ENCODE peak calls at places on chromosomes 11 and 22, in eight cellular contexts. W, N, Y, I, H, Z, K and Q are unnamed samples.

GRCh38 chr11:130165601-130166456 is 6.2 kb downstream of the ST14 start:
- DNase-seq in Z (no peak), W (no peak), Y (no peak), N (no peak), H (no peak), I (no peak), K (peak; percentile 23), Q (no peak)

GRCh38 chr22:37749831-37750595 is 53.2 kb downstream of the TRIOBP start:
- DNase-seq in I (peak; percentile 23), W (peak; percentile 46), Y (no peak), Z (no peak), H (no peak), K (no peak), N (peak; percentile 76), Q (no peak)

GRCh38 chr11:106091480-106092123 is 14.1 kb downstream of the AASDHPPT start:
- DNase-seq in Y (no peak), K (no peak), W (no peak), Z (peak; percentile 41), N (no peak), H (no peak), I (no peak), Q (no peak)

GRCh38 chr22:17105143-17106129 is 15.7 kb downstream of the TMEM121B start:
- DNase-seq in W (no peak), Z (no peak), I (no peak), Y (no peak), N (no peak), H (no peak), K (no peak), Q (no peak)

GRCh38 chr11:78226684-78227680 is 38.3 kb downstream of the USP35 start:
- DNase-seq in W (no peak), Y (no peak), H (no peak), K (no peak), Z (no peak), N (peak; percentile 52), I (no peak), Q (no peak)

GRCh38 chr11:280762-281485 is 2.7 kb downstream of the NLRP6 start:
- DNase-seq in Y (no peak), H (no peak), I (no peak), Z (no peak), W (no peak), N (no peak), K (no peak), Q (no peak)

GRCh38 chr22:39469326-39469680 is 12.5 kb downstream of the MGAT3 start:
- DNase-seq in N (no peak), Y (no peak), H (no peak), I (no peak), K (no peak), Z (no peak), W (no peak), Q (no peak)

GRCh38 chr11:46006418-46007070 is 84.1 kb downstream of the LARGE2 start:
- DNase-seq in H (no peak), N (no peak), I (peak; percentile 79), Z (peak; percentile 55), K (peak; percentile 24), W (no peak), Y (peak; percentile 71), Q (peak; percentile 7)

GRCh38 chr22:19357270-19358105 is 66.0 kb upstream of the CLTCL1 start:
- DNase-seq in N (no peak), Y (no peak), Z (no peak), H (no peak), K (no peak), I (no peak), W (no peak), Q (no peak)

GRCh38 chr11:2653930-2654739 is 45.7 kb downstream of the KCNQ1OT1 start:
- DNase-seq in W (no peak), Y (no peak), Z (no peak), N (no peak), H (no peak), K (no peak), I (no peak), Q (peak; percentile 15)

GRCh38 chr22:32858957-32859356 is 57.5 kb downstream of the TIMP3 start:
- DNase-seq in I (no peak), W (no peak), N (no peak), Z (no peak), K (no peak), H (no peak), Y (no peak), Q (no peak)

GRCh38 chr11:67463680-67464410 is 5.2 kb downstream of the TMEM134 start:
- DNase-seq in K (no peak), Z (no peak), H (peak; percentile 46), I (no peak), W (peak; percentile 45), N (peak; percentile 75), Y (peak; percentile 89), Q (no peak)

GRCh38 chr22:37533995-37534394 is 14.8 kb upstream of the CARD10 start:
- DNase-seq in W (no peak), I (peak; percentile 91), Y (no peak), H (no peak), N (no peak), Z (no peak), K (no peak), Q (no peak)

GRCh38 chr11:2771758-2772466 is 72.1 kb upstream of the KCNQ1OT1 start:
- DNase-seq in I (peak; percentile 58), W (peak; percentile 12), N (peak; percentile 50), Y (no peak), Z (no peak), K (no peak), H (no peak), Q (peak; percentile 10)

GRCh38 chr11:113690619-113691569 is 15.2 kb downstream of the TMPRSS5 start:
- DNase-seq in W (no peak), N (no peak), K (no peak), I (no peak), Y (peak; percentile 91), Z (peak; percentile 20), H (peak; percentile 15), Q (no peak)